ENCODE peak calls at places on chromosomes 12 and 14, in five cellular contexts. D is body of pancreas, G is IMR-90, C is GM12892, N is Peyer's patch. O is an unnamed sample.

GRCh38 chr12:58346032-58346632 is 404.8 kb downstream of the ATP23 start:
- DNase-seq in D (no peak), G (peak; percentile 62), C (peak; percentile 6), N (no peak), O (peak; percentile 47)

GRCh38 chr12:101040936-101041335 is 169.1 kb downstream of the SLC5A8 start:
- DNase-seq in D (no peak), G (no peak), C (no peak), N (no peak), O (no peak)

GRCh38 chr12:99619389-99620158 is 28.0 kb upstream of the GARIN6 start:
- DNase-seq in D (no peak), G (peak; percentile 4), C (no peak), N (no peak), O (peak; percentile 47)

GRCh38 chr12:120820885-120821510 is 83.2 kb downstream of the SPPL3 start:
- DNase-seq in D (no peak), G (no peak), C (no peak), N (no peak), O (no peak)

GRCh38 chr12:132506730-132507538 is 17.0 kb downstream of the FBRSL1 start:
- DNase-seq in D (peak; percentile 93), G (peak; percentile 77), C (peak; percentile 82), N (peak; percentile 71), O (peak; percentile 77)

GRCh38 chr14:49050836-49051235 is 535.3 kb downstream of the RPS29 start:
- DNase-seq in D (no peak), G (peak; percentile 78), C (no peak), N (no peak), O (no peak)

GRCh38 chr12:105834496-105834895 is 304.3 kb downstream of the NUAK1 start:
- DNase-seq in D (no peak), G (no peak), C (no peak), N (no peak), O (no peak)

GRCh38 chr12:59164991-59165718 is 244.9 kb upstream of the LRIG3 start:
- DNase-seq in D (no peak), G (peak; percentile 64), C (no peak), N (no peak), O (peak; percentile 35)

GRCh38 chr14:100449225-100449987 is 126.3 kb downstream of the SLC25A47 start:
- DNase-seq in D (no peak), G (no peak), C (no peak), N (no peak), O (no peak)

GRCh38 chr14:102029956-102030355 is 56.9 kb downstream of the HSP90AA1 start:
- DNase-seq in D (no peak), G (peak; percentile 90), C (no peak), N (no peak), O (no peak)

GRCh38 chr12:83074495-83074894 is 387.8 kb downstream of the TMTC2 start:
- DNase-seq in D (no peak), G (no peak), C (no peak), N (no peak), O (no peak)

GRCh38 chr12:114186241-114187002 is 219.5 kb downstream of the TBX5 start:
- DNase-seq in D (no peak), G (no peak), C (no peak), N (no peak), O (no peak)

GRCh38 chr14:73491256-73491976 is 683 bp downstream of the RIOX1 start:
- DNase-seq in D (peak; percentile 70), G (peak; percentile 64), C (peak; percentile 71), N (peak; percentile 83), O (peak; percentile 84)

GRCh38 chr14:93115920-93116675 is at the start of gene ITPK1:
- DNase-seq in D (peak; percentile 65), G (peak; percentile 41), C (peak; percentile 74), N (peak; percentile 77), O (peak; percentile 89)

GRCh38 chr12:114407034-114407420 is 1.1 kb upstream of the TBX5 start:
- DNase-seq in D (no peak), G (peak; percentile 36), C (no peak), N (no peak), O (no peak)

GRCh38 chr12:78088391-78088832 is 257.7 kb downstream of the NAV3 start:
- DNase-seq in D (no peak), G (peak; percentile 20), C (no peak), N (no peak), O (no peak)

GRCh38 chr14:103204852-103205540 is 81.7 kb downstream of the TNFAIP2 start:
- DNase-seq in D (no peak), G (peak; percentile 28), C (no peak), N (no peak), O (peak; percentile 64)

GRCh38 chr14:51188566-51189185 is 51.4 kb upstream of the TMX1 start:
- DNase-seq in D (no peak), G (no peak), C (no peak), N (no peak), O (no peak)

GRCh38 chr12:64611430-64612286 is 1.4 kb downstream of the RASSF3 start:
- DNase-seq in D (peak; percentile 64), G (peak; percentile 27), C (no peak), N (peak; percentile 57), O (peak; percentile 44)

GRCh38 chr12:64610660-64611429 is 550 bp downstream of the RASSF3 start:
- DNase-seq in D (peak; percentile 66), G (peak; percentile 50), C (peak; percentile 66), N (peak; percentile 92), O (peak; percentile 61)

GRCh38 chr12:64608901-64609542 is 1.3 kb upstream of the RASSF3 start:
- DNase-seq in D (peak; percentile 28), G (peak; percentile 68), C (peak; percentile 41), N (peak; percentile 80), O (peak; percentile 37)

GRCh38 chr12:64609543-64610091 is 678 bp upstream of the RASSF3 start:
- DNase-seq in D (no peak), G (peak; percentile 20), C (no peak), N (peak; percentile 51), O (peak; percentile 27)

DNA sequence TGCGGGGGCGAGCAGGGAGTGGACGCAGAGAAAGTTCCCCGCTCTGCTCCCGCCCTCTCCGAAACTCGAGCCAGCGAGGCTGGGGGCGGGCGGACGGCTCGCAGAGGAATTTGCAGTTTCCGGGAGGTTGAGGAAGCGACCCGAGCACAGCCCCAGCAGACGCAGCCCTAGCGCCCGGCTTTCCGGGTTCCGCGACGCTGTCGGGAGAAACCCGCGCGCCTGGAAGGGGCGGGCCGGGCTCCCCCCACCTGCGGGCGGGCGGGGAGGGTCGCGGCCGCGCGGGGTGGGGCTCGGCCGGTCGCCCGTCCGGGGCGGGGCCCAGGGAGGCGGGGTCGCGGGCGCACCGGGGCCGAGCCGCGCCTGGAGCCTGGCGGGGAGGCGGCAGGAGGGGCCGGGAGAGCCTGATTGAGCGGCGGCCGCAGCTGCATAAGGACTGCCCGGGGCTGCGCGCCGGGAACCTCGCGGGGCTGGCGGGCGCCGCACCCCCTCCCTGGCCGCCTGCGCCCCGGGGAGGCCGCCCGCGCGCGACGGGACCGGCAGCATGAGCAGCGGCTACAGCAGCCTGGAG is at the start of gene RASSF3:
- DNase-seq in D (peak; percentile 82), G (peak; percentile 67), C (peak; percentile 61), N (peak; percentile 91), O (peak; percentile 59)
- TF ChIP-seq POLR2A in D (peak; percentile 51), G (no peak), C (peak; percentile 35), N (peak; percentile 54), O (no peak)

GRCh38 chr12:131050463-131051154 is 96.9 kb downstream of the ADGRD1 start:
- DNase-seq in D (no peak), G (no peak), C (no peak), N (peak; percentile 34), O (no peak)

GRCh38 chr12:131048611-131048990 is 94.9 kb downstream of the ADGRD1 start:
- DNase-seq in D (no peak), G (no peak), C (no peak), N (no peak), O (no peak)

GRCh38 chr12:131049002-131049401 is 95.3 kb downstream of the ADGRD1 start:
- DNase-seq in D (no peak), G (no peak), C (no peak), N (no peak), O (no peak)

GRCh38 chr12:131051155-131051473 is 97.4 kb downstream of the ADGRD1 start:
- DNase-seq in D (no peak), G (no peak), C (no peak), N (no peak), O (no peak)

GRCh38 chr12:131049569-131050339 is 96.0 kb downstream of the ADGRD1 start:
- DNase-seq in D (no peak), G (no peak), C (no peak), N (peak; percentile 32), O (no peak)
- TF ChIP-seq POLR2A in D (no peak), G (no peak), C (no peak), N (no peak), O (no peak)

DNA sequence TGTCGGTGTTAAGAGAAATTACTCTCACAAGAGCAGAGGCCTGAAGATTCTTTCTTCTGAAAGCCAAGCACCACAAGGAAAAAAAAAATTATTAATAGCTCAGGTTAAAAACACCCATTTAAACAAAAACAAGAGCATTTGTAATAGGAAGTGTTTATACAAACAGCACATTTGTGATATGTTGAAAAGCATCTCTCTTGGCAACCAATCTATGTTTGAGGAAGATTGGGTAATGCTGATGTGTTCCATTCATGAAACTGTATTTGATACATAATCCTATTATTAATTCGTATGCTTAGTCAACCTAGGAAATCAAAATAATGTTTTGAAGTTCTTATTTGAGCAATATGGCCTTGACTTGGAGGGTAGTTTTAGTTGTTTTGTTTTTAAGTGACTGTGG is 36.6 kb downstream of the SSPN start:
- DNase-seq in D (no peak), G (no peak), C (no peak), N (no peak), O (no peak)
- TF ChIP-seq POLR2A in D (no peak), G (no peak), C (no peak), N (no peak), O (no peak)

GRCh38 chr12:108562348-108563134 is at the start of gene ISCU:
- DNase-seq in D (peak; percentile 97), G (peak; percentile 95), C (peak; percentile 88), N (peak; percentile 98), O (peak; percentile 99)
- TF ChIP-seq POLR2A in D (peak; percentile 95), G (peak; percentile 88), C (peak; percentile 88), N (peak; percentile 91), O (peak; percentile 93)

DNA sequence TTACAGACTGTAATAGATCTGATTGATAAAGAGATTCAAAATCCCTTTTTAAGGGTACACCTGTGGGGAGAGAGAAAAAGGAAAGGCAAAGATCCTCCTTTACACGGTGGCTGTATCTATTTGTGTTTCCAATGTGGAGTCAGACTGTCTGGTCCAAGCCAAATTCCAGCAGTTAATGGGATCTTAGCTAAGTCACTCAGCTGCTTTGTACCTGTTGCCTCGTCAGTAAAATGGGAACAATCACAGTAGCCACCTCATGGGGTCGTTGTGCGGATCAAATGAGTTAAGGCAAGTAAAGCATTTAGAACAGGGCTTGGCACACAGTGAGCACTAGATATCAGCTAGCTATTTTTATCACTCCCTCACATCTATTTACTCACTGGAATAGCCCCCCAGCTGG is 46.9 kb downstream of the EFCAB11 start:
- DNase-seq in D (no peak), G (no peak), C (no peak), N (no peak), O (no peak)
- TF ChIP-seq POLR2A in D (no peak), G (no peak), C (no peak), N (no peak), O (no peak)

DNA sequence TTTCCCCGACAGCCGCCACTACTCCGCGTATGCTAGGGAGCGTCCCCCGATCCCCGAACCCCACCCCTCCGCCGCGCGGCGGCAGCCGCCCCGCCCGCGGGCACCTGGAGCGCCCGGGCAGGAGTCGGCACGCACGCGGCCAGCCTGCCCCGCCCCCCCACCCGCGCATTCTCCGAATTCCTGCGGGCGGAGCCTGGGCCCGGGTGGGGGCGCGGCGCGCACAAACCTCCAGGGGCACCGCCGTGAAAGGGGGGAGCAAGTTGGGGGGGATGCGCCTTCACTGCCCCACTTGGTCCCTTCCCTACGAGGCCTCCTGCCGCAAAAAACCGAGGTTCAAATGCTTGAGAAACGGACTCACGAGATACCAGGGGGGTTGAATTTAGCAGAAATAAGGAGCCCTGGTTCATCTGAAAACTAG is 1.7 kb downstream of the AJUBA start:
- DNase-seq in D (peak; percentile 57), G (peak; percentile 32), C (no peak), N (no peak), O (no peak)
- TF ChIP-seq POLR2A in D (peak; percentile 47), G (no peak), C (no peak), N (no peak), O (no peak)

O was measured in erythroblast.